ENCODE peak calls at places on chromosomes 6 and 20, in six cellular contexts. One of them, this sample, is unnamed.

GRCh38 chr6:147506704-147507114 is 1.8 kb upstream of the SAMD5 start:
- DNase-seq in C1 segment of cervical spinal cord: peak
- DNase-seq in stimulated activated CD8-positive, alpha-beta memory T cell treated with anti-CD3 and anti-CD28 coated beads, Interleukin-12 subunit alpha, Interleukin-12 subunit beta, amount 100 ng/mL, for 1 hour: no peak
- DNase-seq in activated CD4-positive, alpha-beta T cell treated with anti-CD3 and anti-CD28 coated beads, Interleukin-2, amount 50 U/mL, for 1 hour: no peak
- DNase-seq in retina: peak
- DNase-seq in kidney: peak
- DNase-seq in this sample: peak

GRCh38 chr6:11215773-11216172 is 16.7 kb downstream of the NEDD9 start:
- DNase-seq in stimulated activated CD8-positive, alpha-beta memory T cell treated with anti-CD3 and anti-CD28 coated beads, Interleukin-12 subunit alpha, Interleukin-12 subunit beta, amount 100 ng/mL, for 1 hour: no peak
- DNase-seq in kidney: no peak
- DNase-seq in C1 segment of cervical spinal cord: no peak
- DNase-seq in activated CD4-positive, alpha-beta T cell treated with anti-CD3 and anti-CD28 coated beads, Interleukin-2, amount 50 U/mL, for 1 hour: no peak
- DNase-seq in retina: peak
- DNase-seq in this sample: no peak

GRCh38 chr20:362271-363254 is 15.7 kb downstream of the NRSN2 start:
- DNase-seq in C1 segment of cervical spinal cord: peak
- DNase-seq in stimulated activated CD8-positive, alpha-beta memory T cell treated with anti-CD3 and anti-CD28 coated beads, Interleukin-12 subunit alpha, Interleukin-12 subunit beta, amount 100 ng/mL, for 1 hour: no peak
- DNase-seq in kidney: peak
- DNase-seq in retina: no peak
- DNase-seq in activated CD4-positive, alpha-beta T cell treated with anti-CD3 and anti-CD28 coated beads, Interleukin-2, amount 50 U/mL, for 1 hour: no peak
- DNase-seq in this sample: peak

GRCh38 chr6:152301806-152302568 is 335.2 kb downstream of the SYNE1 start:
- DNase-seq in stimulated activated CD8-positive, alpha-beta memory T cell treated with anti-CD3 and anti-CD28 coated beads, Interleukin-12 subunit alpha, Interleukin-12 subunit beta, amount 100 ng/mL, for 1 hour: peak
- DNase-seq in C1 segment of cervical spinal cord: peak
- DNase-seq in activated CD4-positive, alpha-beta T cell treated with anti-CD3 and anti-CD28 coated beads, Interleukin-2, amount 50 U/mL, for 1 hour: peak
- DNase-seq in retina: peak
- DNase-seq in kidney: peak
- DNase-seq in this sample: peak

GRCh38 chr20:32731882-32732266 is 11.4 kb downstream of the COMMD7 start:
- DNase-seq in activated CD4-positive, alpha-beta T cell treated with anti-CD3 and anti-CD28 coated beads, Interleukin-2, amount 50 U/mL, for 1 hour: no peak
- DNase-seq in kidney: no peak
- DNase-seq in stimulated activated CD8-positive, alpha-beta memory T cell treated with anti-CD3 and anti-CD28 coated beads, Interleukin-12 subunit alpha, Interleukin-12 subunit beta, amount 100 ng/mL, for 1 hour: no peak
- DNase-seq in C1 segment of cervical spinal cord: no peak
- DNase-seq in retina: no peak
- DNase-seq in this sample: no peak

GRCh38 chr6:47437592-47437991 is 40.0 kb upstream of the CD2AP start:
- DNase-seq in C1 segment of cervical spinal cord: no peak
- DNase-seq in kidney: no peak
- DNase-seq in activated CD4-positive, alpha-beta T cell treated with anti-CD3 and anti-CD28 coated beads, Interleukin-2, amount 50 U/mL, for 1 hour: no peak
- DNase-seq in retina: no peak
- DNase-seq in stimulated activated CD8-positive, alpha-beta memory T cell treated with anti-CD3 and anti-CD28 coated beads, Interleukin-12 subunit alpha, Interleukin-12 subunit beta, amount 100 ng/mL, for 1 hour: no peak
- DNase-seq in this sample: no peak

GRCh38 chr20:37797669-37798175 is 103.9 kb downstream of the CTNNBL1 start:
- DNase-seq in C1 segment of cervical spinal cord: no peak
- DNase-seq in retina: peak
- DNase-seq in activated CD4-positive, alpha-beta T cell treated with anti-CD3 and anti-CD28 coated beads, Interleukin-2, amount 50 U/mL, for 1 hour: no peak
- DNase-seq in kidney: no peak
- DNase-seq in stimulated activated CD8-positive, alpha-beta memory T cell treated with anti-CD3 and anti-CD28 coated beads, Interleukin-12 subunit alpha, Interleukin-12 subunit beta, amount 100 ng/mL, for 1 hour: no peak
- DNase-seq in this sample: no peak

GRCh38 chr20:25090492-25091429 is 8.8 kb upstream of the VSX1 start:
- DNase-seq in C1 segment of cervical spinal cord: no peak
- DNase-seq in kidney: peak
- DNase-seq in retina: no peak
- DNase-seq in stimulated activated CD8-positive, alpha-beta memory T cell treated with anti-CD3 and anti-CD28 coated beads, Interleukin-12 subunit alpha, Interleukin-12 subunit beta, amount 100 ng/mL, for 1 hour: peak
- DNase-seq in activated CD4-positive, alpha-beta T cell treated with anti-CD3 and anti-CD28 coated beads, Interleukin-2, amount 50 U/mL, for 1 hour: peak
- DNase-seq in this sample: no peak

GRCh38 chr6:162404926-162405325 is 322.6 kb downstream of the PRKN start:
- DNase-seq in kidney: no peak
- DNase-seq in activated CD4-positive, alpha-beta T cell treated with anti-CD3 and anti-CD28 coated beads, Interleukin-2, amount 50 U/mL, for 1 hour: no peak
- DNase-seq in stimulated activated CD8-positive, alpha-beta memory T cell treated with anti-CD3 and anti-CD28 coated beads, Interleukin-12 subunit alpha, Interleukin-12 subunit beta, amount 100 ng/mL, for 1 hour: no peak
- DNase-seq in retina: no peak
- DNase-seq in C1 segment of cervical spinal cord: no peak
- DNase-seq in this sample: no peak

GRCh38 chr20:21096321-21097043 is 9.7 kb downstream of the LINC00237 start:
- DNase-seq in kidney: no peak
- DNase-seq in stimulated activated CD8-positive, alpha-beta memory T cell treated with anti-CD3 and anti-CD28 coated beads, Interleukin-12 subunit alpha, Interleukin-12 subunit beta, amount 100 ng/mL, for 1 hour: no peak
- DNase-seq in activated CD4-positive, alpha-beta T cell treated with anti-CD3 and anti-CD28 coated beads, Interleukin-2, amount 50 U/mL, for 1 hour: no peak
- DNase-seq in C1 segment of cervical spinal cord: peak
- DNase-seq in retina: peak
- DNase-seq in this sample: peak

This sample was measured in SK-N-SH.